ENCODE peak calls at places on chromosomes 7 and 10, in five cellular contexts. N is RWPE1, V is endodermal cell, C is OCI-LY7, K is PC-3. H is an unnamed sample.

GRCh38 chr10:76333801-76334200 is 902.4 kb downstream of the LRMDA start:
- DNase-seq in N (no peak), V (no peak), C (no peak), K (no peak), H (no peak)

GRCh38 chr10:98115388-98115787 is 19.1 kb upstream of the R3HCC1L start:
- DNase-seq in N (no peak), V (no peak), C (no peak), K (no peak), H (no peak)

GRCh38 chr7:110568388-110568787 is 522.5 kb upstream of the LRRN3 start:
- DNase-seq in N (peak; percentile 0), V (no peak), C (no peak), K (no peak), H (no peak)

GRCh38 chr7:91286432-91286831 is 22.2 kb downstream of the FZD1 start:
- DNase-seq in N (no peak), V (no peak), C (no peak), K (no peak), H (no peak)

GRCh38 chr10:21494221-21495001 is 31.1 kb downstream of the SKIDA1 start:
- DNase-seq in N (no peak), V (peak; percentile 78), C (no peak), K (no peak), H (peak; percentile 76)

GRCh38 chr7:29508608-29509007 is 55.0 kb upstream of the PRR15 start:
- DNase-seq in N (no peak), V (no peak), C (no peak), K (no peak), H (no peak)

GRCh38 chr7:114650491-114650890 is 235.9 kb downstream of the FOXP2 start:
- DNase-seq in N (no peak), V (peak; percentile 60), C (no peak), K (no peak), H (no peak)

GRCh38 chr10:111093741-111094380 is 17.0 kb downstream of the ADRA2A start:
- DNase-seq in N (no peak), V (no peak), C (no peak), K (peak; percentile 8), H (no peak)

GRCh38 chr7:31384461-31384860 is 43.9 kb upstream of the NEUROD6 start:
- DNase-seq in N (no peak), V (no peak), C (no peak), K (no peak), H (no peak)

GRCh38 chr7:139394553-139394952 is 34.9 kb downstream of the LUC7L2 start:
- DNase-seq in N (no peak), V (no peak), C (no peak), K (no peak), H (no peak)

GRCh38 chr10:43868952-43869351 is 220.3 kb upstream of the ZNF32 start:
- DNase-seq in N (no peak), V (no peak), C (no peak), K (no peak), H (peak; percentile 70)

GRCh38 chr10:5945561-5946418 is 31.6 kb downstream of the IL15RA start:
- DNase-seq in N (peak; percentile 77), V (no peak), C (no peak), K (peak; percentile 76), H (peak; percentile 89)

GRCh38 chr7:81111781-81112540 is 193.1 kb upstream of the SEMA3C start:
- DNase-seq in N (no peak), V (no peak), C (no peak), K (no peak), H (no peak)

GRCh38 chr10:127579640-127580039 is 30.5 kb downstream of the NPS start:
- DNase-seq in N (no peak), V (no peak), C (no peak), K (no peak), H (no peak)

GRCh38 chr7:34315032-34315431 is 343.0 kb upstream of the NPSR1 start:
- DNase-seq in N (no peak), V (no peak), C (no peak), K (no peak), H (no peak)

GRCh38 chr10:56622335-56622973 is 261.4 kb upstream of the ZWINT start:
- DNase-seq in N (no peak), V (no peak), C (peak; percentile 65), K (no peak), H (no peak)

GRCh38 chr10:71077143-71077581 is 135.2 kb upstream of the UNC5B start:
- DNase-seq in N (no peak), V (peak; percentile 61), C (no peak), K (no peak), H (peak; percentile 68)

GRCh38 chr10:5547934-5548660 is 23.3 kb downstream of the CALML3 start:
- DNase-seq in N (no peak), V (no peak), C (no peak), K (peak; percentile 82), H (no peak)

GRCh38 chr7:155921804-155922506 is 109.7 kb upstream of the SHH start:
- DNase-seq in N (peak; percentile 68), V (peak; percentile 68), C (no peak), K (peak; percentile 88), H (no peak)

GRCh38 chr10:112446055-112446854 is 459 bp downstream of the ZDHHC6 start:
- DNase-seq in N (peak; percentile 26), V (peak; percentile 47), C (peak; percentile 8), K (no peak), H (no peak)

GRCh38 chr10:77873558-77874380 is 52.8 kb downstream of the DLG5 start:
- DNase-seq in N (peak; percentile 91), V (no peak), C (peak; percentile 85), K (peak; percentile 99), H (no peak)

GRCh38 chr10:89337493-89337892 is 9.7 kb downstream of the IFIT3 start:
- DNase-seq in N (peak; percentile 54), V (no peak), C (no peak), K (no peak), H (no peak)

GRCh38 chr7:101913876-101914275 is 96.5 kb downstream of the CUX1 start:
- DNase-seq in N (no peak), V (no peak), C (no peak), K (no peak), H (no peak)

GRCh38 chr7:74203157-74203556 is 6.6 kb upstream of the LAT2 start:
- DNase-seq in N (peak; percentile 54), V (peak; percentile 70), C (no peak), K (peak; percentile 67), H (no peak)

GRCh38 chr10:126496771-126497545 is 108.7 kb upstream of the ADAM12 start:
- DNase-seq in N (no peak), V (no peak), C (no peak), K (no peak), H (no peak)

GRCh38 chr7:35420657-35421056 is 166.8 kb upstream of the TBX20 start:
- DNase-seq in N (no peak), V (no peak), C (no peak), K (peak; percentile 8), H (no peak)

GRCh38 chr7:107167483-107168232 is 1.1 kb upstream of the HBP1 start:
- DNase-seq in N (peak; percentile 70), V (no peak), C (peak; percentile 72), K (peak; percentile 78), H (no peak)

GRCh38 chr7:123397746-123398145 is 136.6 kb downstream of the IQUB start:
- DNase-seq in N (no peak), V (no peak), C (no peak), K (no peak), H (no peak)

GRCh38 chr7:50653997-50654425 is 88.8 kb upstream of the DDC start:
- DNase-seq in N (no peak), V (peak; percentile 27), C (no peak), K (no peak), H (peak; percentile 81)
- H3K27ac ChIP-seq in N (peak overlapping the region; percentile 75), V (no peak overlapping the region), C (no peak overlapping the region), K (no peak overlapping the region), H (peak overlapping the region; percentile 87)

GRCh38 chr10:103855852-103856496 is 598 bp upstream of the SH3PXD2A start:
- DNase-seq in N (no peak), V (no peak), C (no peak), K (no peak), H (no peak)

GRCh38 chr10:103856497-103857175 is 1.3 kb upstream of the SH3PXD2A start:
- DNase-seq in N (no peak), V (no peak), C (no peak), K (no peak), H (no peak)

GRCh38 chr10:103861501-103861900 is 6.1 kb upstream of the SH3PXD2A start:
- DNase-seq in N (no peak), V (no peak), C (no peak), K (peak; percentile 71), H (no peak)

GRCh38 chr10:103858360-103858759 is 3.0 kb upstream of the SH3PXD2A start:
- DNase-seq in N (no peak), V (no peak), C (no peak), K (no peak), H (no peak)

DNA sequence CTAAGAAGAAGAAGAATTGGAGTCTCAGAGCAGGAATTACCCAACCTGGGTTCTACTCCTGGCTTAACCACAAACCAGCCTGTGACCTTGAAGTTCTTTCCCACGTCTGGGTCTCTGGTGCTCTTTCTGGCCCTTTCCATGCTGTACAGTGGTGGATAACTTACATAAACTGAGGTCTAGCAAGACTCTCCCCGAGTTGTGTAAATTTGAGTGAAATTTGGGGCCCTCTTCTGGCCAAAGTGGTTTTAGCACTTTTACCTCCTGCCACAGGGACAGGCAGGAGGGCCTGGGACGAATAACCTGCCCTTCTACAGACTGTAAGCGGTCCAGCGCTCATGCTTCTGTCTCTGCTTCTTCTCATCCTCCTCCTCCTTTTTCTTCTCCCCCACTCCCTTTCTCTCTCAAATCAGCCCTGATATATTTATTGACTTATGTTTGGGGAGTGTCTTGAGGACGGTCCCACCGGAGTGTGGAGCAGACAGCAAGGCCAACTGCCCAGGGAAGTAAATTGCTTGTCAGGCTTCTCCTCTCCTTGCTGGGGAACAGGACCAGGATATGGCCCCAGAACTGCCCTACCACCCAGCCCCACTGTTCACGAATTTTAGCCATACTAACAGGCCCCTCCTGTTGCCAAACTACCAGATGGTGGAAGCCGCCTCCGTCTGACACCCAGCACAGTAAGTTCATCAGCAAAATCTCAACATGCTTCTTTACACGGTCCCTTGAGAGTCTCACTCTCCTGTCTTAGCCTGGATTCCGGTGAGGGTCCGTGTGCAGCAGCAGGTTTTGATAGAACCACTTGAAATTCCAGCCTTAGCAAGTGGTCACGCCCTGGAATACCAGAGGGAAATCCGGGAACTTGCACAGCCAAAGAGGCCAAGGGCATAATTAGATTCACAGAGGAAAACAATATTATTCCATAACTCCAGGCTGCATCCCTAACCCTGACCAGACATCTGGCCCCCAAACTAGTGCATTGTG is 4.1 kb upstream of the SH3PXD2A start:
- DNase-seq in N (peak; percentile 69), V (peak; percentile 93), C (peak; percentile 72), K (peak; percentile 75), H (no peak)
- TF ChIP-seq CTCF in N (peak; percentile 73), V (peak; percentile 88), C (peak; percentile 85), K (peak; percentile 70), H (peak; percentile 43)

GRCh38 chr10:91349381-91349780 is 60.8 kb upstream of the HECTD2 start:
- DNase-seq in N (no peak), V (no peak), C (no peak), K (no peak), H (peak; percentile 87)

GRCh38 chr10:91343010-91343409 is 67.1 kb upstream of the HECTD2 start:
- DNase-seq in N (no peak), V (no peak), C (no peak), K (no peak), H (no peak)

GRCh38 chr10:91347529-91347928 is 62.6 kb upstream of the HECTD2 start:
- DNase-seq in N (no peak), V (no peak), C (no peak), K (no peak), H (no peak)

GRCh38 chr10:91344117-91344856 is 65.9 kb upstream of the HECTD2 start:
- DNase-seq in N (no peak), V (no peak), C (no peak), K (no peak), H (no peak)

GRCh38 chr10:91345716-91346115 is 64.4 kb upstream of the HECTD2 start:
- DNase-seq in N (no peak), V (no peak), C (no peak), K (no peak), H (no peak)
- H3K27ac ChIP-seq in N (no peak overlapping the region), V (no peak overlapping the region), C (no peak overlapping the region), K (no peak overlapping the region), H (no peak overlapping the region)

GRCh38 chr10:94963901-94964300 is 25.4 kb downstream of the CYP2C9 start:
- DNase-seq in N (peak; percentile 26), V (peak; percentile 90), C (peak; percentile 25), K (peak; percentile 51), H (no peak)
- TF ChIP-seq CTCF in N (peak; percentile 57), V (peak; percentile 87), C (peak; percentile 80), K (peak; percentile 63), H (no peak)